ENCODE peak calls at places on chromosomes 3 and 15, in eight cellular contexts. P, N, O, U, H, R, M and T are unnamed samples.
A peak's percentile ranks its signal among the peaks of the same experiment; 100 is the strongest.

GRCh38 chr3:14725564-14726420 is 50.9 kb downstream of the C3orf20 start:
- DNase-seq in P (peak; percentile 69), N (peak; percentile 94), O (peak; percentile 71), U (no peak), H (no peak), R (peak; percentile 97), M (peak; percentile 7), T (no peak)

GRCh38 chr3:171833775-171834460 is 9.2 kb upstream of the TMEM212 start:
- DNase-seq in P (no peak), N (peak; percentile 85), O (peak; percentile 52), U (peak; percentile 68), H (no peak), R (peak; percentile 66), M (no peak), T (no peak)

GRCh38 chr3:178205750-178206149 is 330.5 kb upstream of the KCNMB2 start:
- DNase-seq in P (peak; percentile 11), N (peak; percentile 20), O (peak; percentile 80), U (no peak), H (no peak), R (no peak), M (no peak), T (peak; percentile 19)

GRCh38 chr15:63234479-63234878 is 42.9 kb upstream of the APH1B start:
- DNase-seq in P (no peak), N (peak; percentile 76), O (peak; percentile 56), U (peak; percentile 80), H (peak; percentile 52), R (peak; percentile 85), M (peak; percentile 71), T (no peak)

GRCh38 chr15:40240619-40241304 is 1.9 kb downstream of the PAK6 start:
- DNase-seq in P (no peak), N (no peak), O (no peak), U (no peak), H (peak; percentile 38), R (no peak), M (no peak), T (no peak)

GRCh38 chr3:133457465-133458067 is 57.7 kb downstream of the BFSP2 start:
- DNase-seq in P (no peak), N (peak; percentile 26), O (no peak), U (no peak), H (no peak), R (peak; percentile 20), M (no peak), T (no peak)

GRCh38 chr3:139778884-139779283 is 101.1 kb upstream of the NMNAT3 start:
- DNase-seq in P (no peak), N (no peak), O (no peak), U (no peak), H (no peak), R (peak; percentile 15), M (no peak), T (no peak)

GRCh38 chr15:100859970-100860828 is 19.4 kb upstream of the ALDH1A3 start:
- DNase-seq in P (no peak), N (no peak), O (no peak), U (no peak), H (no peak), R (no peak), M (no peak), T (no peak)

GRCh38 chr3:165875644-165876043 is 38.4 kb upstream of the BCHE start:
- DNase-seq in P (no peak), N (no peak), O (no peak), U (no peak), H (no peak), R (no peak), M (no peak), T (no peak)

GRCh38 chr3:134601539-134602439 is 49.0 kb downstream of the KY start:
- DNase-seq in P (peak; percentile 32), N (peak; percentile 85), O (peak; percentile 56), U (peak; percentile 49), H (no peak), R (peak; percentile 93), M (no peak), T (no peak)

GRCh38 chr3:8210752-8211405 is 290.7 kb upstream of the LMCD1 start:
- DNase-seq in P (no peak), N (peak; percentile 13), O (peak; percentile 73), U (peak; percentile 60), H (no peak), R (peak; percentile 29), M (no peak), T (no peak)

GRCh38 chr3:111681705-111682426 is 86.7 kb upstream of the ZBED2 start:
- DNase-seq in P (no peak), N (no peak), O (no peak), U (no peak), H (no peak), R (no peak), M (no peak), T (no peak)

GRCh38 chr3:16801223-16801622 is 83.5 kb upstream of the PLCL2 start:
- DNase-seq in P (no peak), N (peak; percentile 57), O (peak; percentile 7), U (no peak), H (no peak), R (peak; percentile 58), M (no peak), T (no peak)

GRCh38 chr15:73927003-73927475 is 777 bp downstream of the LOXL1 start:
- DNase-seq in P (no peak), N (no peak), O (peak; percentile 33), U (no peak), H (peak; percentile 62), R (peak; percentile 33), M (no peak), T (no peak)

GRCh38 chr3:127457094-127457475 is 133.4 kb downstream of the TPRA1 start:
- DNase-seq in P (no peak), N (peak; percentile 80), O (peak; percentile 36), U (peak; percentile 64), H (no peak), R (peak; percentile 76), M (no peak), T (no peak)

GRCh38 chr3:183494341-183494740 is 61.2 kb downstream of the KLHL6 start:
- DNase-seq in P (no peak), N (no peak), O (no peak), U (no peak), H (no peak), R (no peak), M (no peak), T (no peak)

GRCh38 chr3:49807427-49808114 is 4.5 kb downstream of the INKA1 start:
- DNase-seq in P (no peak), N (peak; percentile 53), O (no peak), U (no peak), H (no peak), R (peak; percentile 64), M (no peak), T (no peak)

DNA sequence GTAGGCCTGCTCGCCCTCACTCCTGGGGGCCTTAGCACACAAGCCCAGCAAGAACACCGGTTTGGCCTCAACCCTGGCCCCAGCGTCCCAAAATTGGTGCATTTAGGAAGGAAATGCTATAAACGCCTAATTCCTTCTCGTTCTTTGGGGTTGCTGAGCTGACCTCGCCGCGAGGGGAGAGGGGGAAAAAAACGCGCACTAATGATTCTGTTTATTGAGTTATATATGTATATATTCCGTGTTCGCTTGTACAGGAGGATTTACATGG is 3.9 kb downstream of the FEZF2 start:
- DNase-seq in P (no peak), N (no peak), O (no peak), U (no peak), H (no peak), R (no peak), M (no peak), T (no peak)
- H3K4me3 ChIP-seq in P (no peak overlapping the region), N (no peak overlapping the region), O (no peak overlapping the region), U (no peak overlapping the region), H (no peak overlapping the region), R (peak overlapping the region; percentile 8), M (no peak overlapping the region), T (no peak overlapping the region)

DNA sequence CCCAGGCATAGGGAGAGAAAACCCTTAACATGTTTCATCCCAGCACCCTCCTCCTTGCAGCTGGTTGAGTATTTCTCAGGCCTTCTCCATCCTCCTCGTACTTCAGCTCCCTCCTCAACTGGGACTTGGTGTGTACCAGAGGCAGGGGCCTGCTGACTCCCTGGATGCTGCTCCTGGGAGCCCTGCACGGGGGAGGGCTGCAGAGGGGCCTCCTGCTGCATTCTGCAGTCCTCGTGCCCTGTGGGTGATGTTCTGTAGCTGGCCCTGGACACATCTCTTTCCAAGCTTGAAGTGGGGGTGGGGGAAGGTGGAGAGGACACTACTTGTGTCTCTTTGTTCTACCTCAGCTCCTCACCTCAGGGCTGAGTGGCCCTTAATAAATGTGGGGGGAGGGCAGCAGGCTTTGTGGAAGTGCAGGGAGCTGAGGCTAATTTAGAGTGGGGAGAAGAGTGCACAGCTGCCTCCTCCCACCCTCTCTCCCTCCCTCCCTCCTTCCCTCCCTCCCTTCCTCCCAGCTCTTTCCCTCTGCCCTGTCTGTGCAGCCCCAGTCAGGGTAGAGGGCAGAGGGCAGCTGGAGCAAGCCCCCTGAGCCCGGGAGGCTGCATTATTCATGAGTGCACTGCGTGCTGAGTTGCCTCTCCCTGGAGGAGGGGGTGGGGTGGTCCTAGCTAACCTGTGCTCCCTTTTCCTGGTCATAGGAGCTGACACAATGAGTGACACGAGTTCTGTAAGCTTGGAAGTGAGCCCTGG is 3.7 kb upstream of the GRM2 start:
- DNase-seq in P (no peak), N (no peak), O (no peak), U (no peak), H (no peak), R (no peak), M (no peak), T (no peak)
- TF ChIP-seq CTCF in P (no peak), N (no peak), O (no peak), U (no peak), H (no peak), R (no peak), M (no peak), T (no peak)

GRCh38 chr3:43998841-43999805 is 242.6 kb upstream of the TOPAZ1 start:
- DNase-seq in P (no peak), N (peak; percentile 18), O (peak; percentile 70), U (peak; percentile 31), H (no peak), R (peak; percentile 43), M (no peak), T (no peak)
- H3K4me3 ChIP-seq in P (peak overlapping the region; percentile 58), N (peak overlapping the region; percentile 46), O (peak overlapping the region; percentile 83), U (peak overlapping the region; percentile 67), H (peak overlapping the region; percentile 7), R (peak overlapping the region; percentile 41), M (peak overlapping the region; percentile 36), T (peak overlapping the region; percentile 84)

GRCh38 chr3:30617069-30617468 is 10.7 kb downstream of the TGFBR2 start:
- DNase-seq in P (no peak), N (no peak), O (no peak), U (no peak), H (no peak), R (no peak), M (no peak), T (no peak)

GRCh38 chr3:30618508-30618907 is 12.1 kb downstream of the TGFBR2 start:
- DNase-seq in P (no peak), N (no peak), O (no peak), U (no peak), H (no peak), R (no peak), M (no peak), T (no peak)

GRCh38 chr3:30617653-30618052 is 11.3 kb downstream of the TGFBR2 start:
- DNase-seq in P (no peak), N (no peak), O (no peak), U (no peak), H (no peak), R (no peak), M (no peak), T (no peak)

GRCh38 chr3:30620402-30621360 is 14.3 kb downstream of the TGFBR2 start:
- DNase-seq in P (no peak), N (no peak), O (no peak), U (no peak), H (no peak), R (no peak), M (no peak), T (no peak)

GRCh38 chr3:30619318-30619717 is 12.9 kb downstream of the TGFBR2 start:
- DNase-seq in P (no peak), N (no peak), O (no peak), U (no peak), H (no peak), R (no peak), M (no peak), T (no peak)
- TF ChIP-seq CTCF in P (no peak), N (no peak), O (no peak), U (no peak), H (no peak), R (no peak), M (no peak), T (no peak)